ENCODE peak calls at places on chromosomes 11 and 22, in six cellular contexts. J is tibial nerve, Z is neural progenitor cell, B is fibroblast of lung, M is adrenal gland, X is AG04450. K is an unnamed sample.

GRCh38 chr22:46338636-46339035 is 3.1 kb downstream of the TRMU start:
- DNase-seq in J (no peak), Z (no peak), B (no peak), M (no peak), X (no peak), K (no peak)

GRCh38 chr11:47766363-47767227 is 546 bp downstream of the FNBP4 start:
- DNase-seq in J (peak), Z (peak), B (peak), M (peak), X (no peak), K (peak)

GRCh38 chr11:96037267-96037990 is 113.5 kb upstream of the MTMR2 start:
- DNase-seq in J (no peak), Z (no peak), B (peak), M (no peak), X (no peak), K (peak)

GRCh38 chr22:40065981-40066380 is 71.2 kb downstream of the FAM83F start:
- DNase-seq in J (no peak), Z (no peak), B (no peak), M (no peak), X (no peak), K (no peak)

GRCh38 chr11:38130514-38130913 is 1532.5 kb upstream of the RAG2 start:
- DNase-seq in J (no peak), Z (no peak), B (no peak), M (no peak), X (no peak), K (no peak)

GRCh38 chr11:128471138-128471661 is 116.2 kb downstream of the ETS1 start:
- DNase-seq in J (no peak), Z (no peak), B (no peak), M (no peak), X (no peak), K (no peak)

GRCh38 chr22:35930933-35931332 is 97.7 kb downstream of the RBFOX2 start:
- DNase-seq in J (no peak), Z (peak), B (peak), M (peak), X (peak), K (peak)

GRCh38 chr22:29225422-29226090 is 19.9 kb downstream of the EMID1 start:
- DNase-seq in J (peak), Z (no peak), B (peak), M (peak), X (no peak), K (peak)

GRCh38 chr11:46134061-46134460 is 12.8 kb upstream of the PHF21A start:
- DNase-seq in J (no peak), Z (no peak), B (no peak), M (no peak), X (no peak), K (no peak)

GRCh38 chr22:36160499-36160942 is at the start of gene APOL3:
- DNase-seq in J (peak), Z (no peak), B (peak), M (peak), X (no peak), K (peak)

GRCh38 chr22:50544078-50544745 is 1.5 kb upstream of the KLHDC7B start:
- DNase-seq in J (peak), Z (peak), B (peak), M (peak), X (no peak), K (peak)
- H3K4me3 ChIP-seq in J (no peak), Z (peak), B (no peak), M (no peak), X (peak), K (peak)

GRCh38 chr11:17846852-17847453 is 112.4 kb downstream of the KCNC1 start:
- DNase-seq in J (no peak), Z (peak), B (peak), M (peak), X (no peak), K (peak)
- TF ChIP-seq CTCF in J (no peak), Z (peak), B (peak), M (peak), X (peak), K (peak)

GRCh38 chr11:836274-836673 is 3.5 kb downstream of the CD151 start:
- DNase-seq in J (no peak), Z (no peak), B (no peak), M (no peak), X (no peak), K (no peak)

GRCh38 chr11:832529-833113 is at the start of gene CD151:
- DNase-seq in J (no peak), Z (peak), B (peak), M (peak), X (no peak), K (peak)

GRCh38 chr11:833114-833791 is 501 bp downstream of the CD151 start:
- DNase-seq in J (no peak), Z (peak), B (no peak), M (peak), X (no peak), K (no peak)

GRCh38 chr11:833849-834311 is 1.1 kb downstream of the CD151 start:
- DNase-seq in J (no peak), Z (no peak), B (no peak), M (peak), X (no peak), K (no peak)

DNA sequence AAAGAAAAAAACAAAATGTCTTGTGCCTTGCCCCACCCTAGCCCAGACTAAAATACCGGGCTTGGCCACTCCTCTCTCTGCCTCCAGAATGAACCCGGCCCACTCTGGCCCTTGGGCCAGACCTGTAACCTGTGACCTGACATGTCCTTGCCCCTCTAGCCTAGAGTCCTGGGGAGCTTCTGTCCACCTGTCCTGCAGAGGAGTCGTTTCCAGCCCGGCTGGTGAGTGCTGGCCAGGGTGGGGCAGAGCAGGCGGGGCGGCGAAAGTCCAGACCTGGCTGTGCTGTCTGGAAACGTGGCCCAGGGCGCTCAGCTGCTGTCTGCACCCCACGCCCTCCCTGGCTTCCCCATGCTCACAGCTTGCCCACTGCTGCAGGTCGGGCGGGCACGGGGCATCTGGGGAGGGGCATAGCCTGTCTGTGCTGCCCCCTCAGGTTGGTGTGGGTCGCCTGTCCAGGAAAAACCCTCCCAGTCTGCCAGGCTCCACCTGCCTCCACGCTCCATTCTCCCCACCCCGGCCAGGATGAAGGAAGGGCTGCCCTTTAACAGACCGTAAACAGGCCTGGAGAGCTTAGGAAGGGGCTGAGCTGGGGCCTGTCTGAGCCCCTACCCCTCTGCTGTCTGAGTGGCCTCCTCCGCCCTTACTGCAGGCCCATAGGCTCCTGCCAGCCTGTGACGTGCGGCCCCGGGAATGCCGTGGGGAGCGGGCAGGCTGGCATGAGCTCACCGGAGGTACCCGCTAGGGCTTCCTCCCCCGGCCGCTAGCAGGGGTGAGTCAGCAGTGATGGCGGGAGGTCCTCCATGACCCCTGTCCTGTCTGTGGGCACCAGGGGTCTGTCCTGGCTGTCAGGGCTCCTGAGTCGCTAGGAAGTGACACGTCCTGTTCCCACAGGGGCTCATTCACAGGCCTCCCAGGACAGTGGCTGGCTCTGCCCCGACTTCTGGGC is 1.9 kb downstream of the CD151 start:
- DNase-seq in J (no peak), Z (no peak), B (peak), M (peak), X (no peak), K (peak)
- H3K4me3 ChIP-seq in J (peak), Z (no peak), B (no peak), M (no peak), X (peak), K (peak)

GRCh38 chr11:113240389-113240788 is 74.0 kb upstream of the TTC12 start:
- DNase-seq in J (no peak), Z (no peak), B (no peak), M (no peak), X (no peak), K (no peak)
- TF ChIP-seq CTCF in J (no peak), Z (no peak), B (no peak), M (no peak), X (no peak), K (no peak)

GRCh38 chr11:112278803-112279202 is 18.1 kb upstream of the PLET1 start:
- DNase-seq in J (no peak), Z (no peak), B (no peak), M (no peak), X (no peak), K (no peak)

GRCh38 chr11:112277937-112278336 is 17.3 kb upstream of the PLET1 start:
- DNase-seq in J (no peak), Z (no peak), B (peak), M (no peak), X (no peak), K (no peak)

GRCh38 chr11:112280268-112281126 is 19.8 kb upstream of the PLET1 start:
- DNase-seq in J (peak), Z (peak), B (peak), M (peak), X (peak), K (peak)

GRCh38 chr11:112281776-112282175 is 21.1 kb upstream of the PLET1 start:
- DNase-seq in J (no peak), Z (no peak), B (no peak), M (no peak), X (no peak), K (no peak)

GRCh38 chr11:112279901-112280267 is 19.2 kb upstream of the PLET1 start:
- DNase-seq in J (peak), Z (peak), B (peak), M (peak), X (no peak), K (peak)
- H3K4me3 ChIP-seq in J (peak), Z (peak), B (peak), M (peak), X (peak), K (peak)

DNA sequence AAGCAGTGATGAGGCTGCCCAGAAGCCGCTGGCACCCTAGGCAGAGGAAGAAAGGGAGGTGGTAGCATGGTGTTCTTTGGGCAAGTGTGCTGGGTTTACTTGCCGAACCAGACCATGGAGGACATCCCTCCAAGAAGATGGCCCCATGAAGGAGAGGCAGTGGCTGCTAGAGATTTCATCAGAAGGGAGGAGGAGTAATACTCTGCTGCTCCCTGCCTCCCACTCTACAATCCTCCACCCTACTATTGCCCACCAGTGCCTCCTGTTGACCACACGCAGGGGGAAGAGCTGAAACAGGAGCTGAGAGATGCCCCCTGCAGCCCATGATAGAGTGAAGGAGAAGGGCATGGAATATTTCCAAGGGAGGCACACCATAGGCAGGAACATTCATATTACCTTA is 51.0 kb upstream of the PRSS23 start:
- DNase-seq in J (no peak), Z (peak), B (no peak), M (no peak), X (no peak), K (no peak)
- TF ChIP-seq CTCF in J (no peak), Z (peak), B (no peak), M (no peak), X (peak), K (peak)

GRCh38 chr11:18615628-18616392 is 16.2 kb downstream of the MISFA start:
- DNase-seq in J (no peak), Z (no peak), B (peak), M (no peak), X (no peak), K (no peak)
- H3K4me3 ChIP-seq in J (no peak), Z (no peak), B (no peak), M (no peak), X (no peak), K (no peak)

GRCh38 chr11:133081020-133081419 is 451.3 kb downstream of the OPCML start:
- DNase-seq in J (no peak), Z (peak), B (no peak), M (no peak), X (no peak), K (no peak)
- TF ChIP-seq CTCF in J (no peak), Z (peak), B (no peak), M (no peak), X (no peak), K (no peak)

GRCh38 chr11:64102005-64102738 is 63.7 kb downstream of the MACROD1 start:
- DNase-seq in J (no peak), Z (no peak), B (no peak), M (no peak), X (no peak), K (no peak)
- H3K4me3 ChIP-seq in J (no peak), Z (no peak), B (no peak), M (no peak), X (no peak), K (no peak)

K was measured in fibroblast of pulmonary artery.